ENCODE peak calls at places on chromosome 12, in five cellular contexts. One of them, this sample, is unnamed.

GRCh38 chr12:50073712-50074111 is 11.4 kb upstream of the SMARCD1 start:
- DNase-seq in activated naive CD8-positive, alpha-beta T cell treated with anti-CD3 and anti-CD28 coated beads, Interleukin-2, amount 10 ng/mL, durations not matched to agents 7 days and 5 days: no peak
- DNase-seq in stomach: no peak
- DNase-seq in NCI-H1092 treated with DMSO at 0.1 percent for 48 hours: no peak
- DNase-seq in activated CD4-positive, alpha-beta T cell treated with anti-CD3 and anti-CD28 coated beads, Interleukin-2, amount 50 U/mL, for 24 hours: no peak
- DNase-seq in this sample: no peak

GRCh38 chr12:89880695-89881350 is 172.2 kb upstream of the ATP2B1 start:
- DNase-seq in activated naive CD8-positive, alpha-beta T cell treated with anti-CD3 and anti-CD28 coated beads, Interleukin-2, amount 10 ng/mL, durations not matched to agents 7 days and 5 days: peak
- DNase-seq in NCI-H1092 treated with DMSO at 0.1 percent for 48 hours: no peak
- DNase-seq in stomach: no peak
- DNase-seq in activated CD4-positive, alpha-beta T cell treated with anti-CD3 and anti-CD28 coated beads, Interleukin-2, amount 50 U/mL, for 24 hours: no peak
- DNase-seq in this sample: peak

GRCh38 chr12:82745807-82746206 is 59.1 kb downstream of the TMTC2 start:
- DNase-seq in activated CD4-positive, alpha-beta T cell treated with anti-CD3 and anti-CD28 coated beads, Interleukin-2, amount 50 U/mL, for 24 hours: no peak
- DNase-seq in activated naive CD8-positive, alpha-beta T cell treated with anti-CD3 and anti-CD28 coated beads, Interleukin-2, amount 10 ng/mL, durations not matched to agents 7 days and 5 days: no peak
- DNase-seq in NCI-H1092 treated with DMSO at 0.1 percent for 48 hours: no peak
- DNase-seq in stomach: no peak
- DNase-seq in this sample: no peak

GRCh38 chr12:30820406-30820946 is 65.7 kb upstream of the CAPRIN2 start:
- DNase-seq in stomach: no peak
- DNase-seq in NCI-H1092 treated with DMSO at 0.1 percent for 48 hours: no peak
- DNase-seq in activated CD4-positive, alpha-beta T cell treated with anti-CD3 and anti-CD28 coated beads, Interleukin-2, amount 50 U/mL, for 24 hours: no peak
- DNase-seq in activated naive CD8-positive, alpha-beta T cell treated with anti-CD3 and anti-CD28 coated beads, Interleukin-2, amount 10 ng/mL, durations not matched to agents 7 days and 5 days: no peak
- DNase-seq in this sample: no peak

GRCh38 chr12:53336137-53336785 is at the start of gene SP7:
- DNase-seq in NCI-H1092 treated with DMSO at 0.1 percent for 48 hours: no peak
- DNase-seq in stomach: no peak
- DNase-seq in activated naive CD8-positive, alpha-beta T cell treated with anti-CD3 and anti-CD28 coated beads, Interleukin-2, amount 10 ng/mL, durations not matched to agents 7 days and 5 days: no peak
- DNase-seq in activated CD4-positive, alpha-beta T cell treated with anti-CD3 and anti-CD28 coated beads, Interleukin-2, amount 50 U/mL, for 24 hours: no peak
- DNase-seq in this sample: no peak

GRCh38 chr12:123050331-123050809 is 69.9 kb downstream of the ARL6IP4 start:
- DNase-seq in stomach: no peak
- DNase-seq in activated naive CD8-positive, alpha-beta T cell treated with anti-CD3 and anti-CD28 coated beads, Interleukin-2, amount 10 ng/mL, durations not matched to agents 7 days and 5 days: no peak
- DNase-seq in activated CD4-positive, alpha-beta T cell treated with anti-CD3 and anti-CD28 coated beads, Interleukin-2, amount 50 U/mL, for 24 hours: no peak
- DNase-seq in NCI-H1092 treated with DMSO at 0.1 percent for 48 hours: no peak
- DNase-seq in this sample: no peak

GRCh38 chr12:75207338-75208083 is 2.1 kb downstream of the KCNC2 start:
- DNase-seq in activated naive CD8-positive, alpha-beta T cell treated with anti-CD3 and anti-CD28 coated beads, Interleukin-2, amount 10 ng/mL, durations not matched to agents 7 days and 5 days: no peak
- DNase-seq in activated CD4-positive, alpha-beta T cell treated with anti-CD3 and anti-CD28 coated beads, Interleukin-2, amount 50 U/mL, for 24 hours: no peak
- DNase-seq in NCI-H1092 treated with DMSO at 0.1 percent for 48 hours: no peak
- DNase-seq in stomach: no peak
- DNase-seq in this sample: no peak

GRCh38 chr12:106137456-106138278 is 1.1 kb downstream of the NUAK1 start:
- DNase-seq in stomach: no peak
- DNase-seq in activated naive CD8-positive, alpha-beta T cell treated with anti-CD3 and anti-CD28 coated beads, Interleukin-2, amount 10 ng/mL, durations not matched to agents 7 days and 5 days: no peak
- DNase-seq in NCI-H1092 treated with DMSO at 0.1 percent for 48 hours: no peak
- DNase-seq in activated CD4-positive, alpha-beta T cell treated with anti-CD3 and anti-CD28 coated beads, Interleukin-2, amount 50 U/mL, for 24 hours: no peak
- DNase-seq in this sample: no peak

GRCh38 chr12:98296462-98297079 is 218.8 kb upstream of the TMPO start:
- DNase-seq in stomach: no peak
- DNase-seq in activated naive CD8-positive, alpha-beta T cell treated with anti-CD3 and anti-CD28 coated beads, Interleukin-2, amount 10 ng/mL, durations not matched to agents 7 days and 5 days: no peak
- DNase-seq in activated CD4-positive, alpha-beta T cell treated with anti-CD3 and anti-CD28 coated beads, Interleukin-2, amount 50 U/mL, for 24 hours: no peak
- DNase-seq in NCI-H1092 treated with DMSO at 0.1 percent for 48 hours: no peak
- DNase-seq in this sample: no peak

GRCh38 chr12:71708658-71709057 is 22.8 kb downstream of the TMEM19 start:
- DNase-seq in NCI-H1092 treated with DMSO at 0.1 percent for 48 hours: no peak
- DNase-seq in stomach: no peak
- DNase-seq in activated CD4-positive, alpha-beta T cell treated with anti-CD3 and anti-CD28 coated beads, Interleukin-2, amount 50 U/mL, for 24 hours: no peak
- DNase-seq in activated naive CD8-positive, alpha-beta T cell treated with anti-CD3 and anti-CD28 coated beads, Interleukin-2, amount 10 ng/mL, durations not matched to agents 7 days and 5 days: no peak
- DNase-seq in this sample: no peak

GRCh38 chr12:94092516-94093241 is 55.7 kb upstream of the PLXNC1 start:
- DNase-seq in stomach: no peak
- DNase-seq in activated naive CD8-positive, alpha-beta T cell treated with anti-CD3 and anti-CD28 coated beads, Interleukin-2, amount 10 ng/mL, durations not matched to agents 7 days and 5 days: no peak
- DNase-seq in activated CD4-positive, alpha-beta T cell treated with anti-CD3 and anti-CD28 coated beads, Interleukin-2, amount 50 U/mL, for 24 hours: no peak
- DNase-seq in NCI-H1092 treated with DMSO at 0.1 percent for 48 hours: no peak
- DNase-seq in this sample: no peak

GRCh38 chr12:31203261-31203660 is 122.7 kb downstream of the SINHCAF start:
- DNase-seq in activated CD4-positive, alpha-beta T cell treated with anti-CD3 and anti-CD28 coated beads, Interleukin-2, amount 50 U/mL, for 24 hours: no peak
- DNase-seq in stomach: no peak
- DNase-seq in activated naive CD8-positive, alpha-beta T cell treated with anti-CD3 and anti-CD28 coated beads, Interleukin-2, amount 10 ng/mL, durations not matched to agents 7 days and 5 days: no peak
- DNase-seq in NCI-H1092 treated with DMSO at 0.1 percent for 48 hours: no peak
- DNase-seq in this sample: no peak

GRCh38 chr12:29333178-29333577 is 47.8 kb downstream of the ERGIC2 start:
- DNase-seq in activated naive CD8-positive, alpha-beta T cell treated with anti-CD3 and anti-CD28 coated beads, Interleukin-2, amount 10 ng/mL, durations not matched to agents 7 days and 5 days: no peak
- DNase-seq in activated CD4-positive, alpha-beta T cell treated with anti-CD3 and anti-CD28 coated beads, Interleukin-2, amount 50 U/mL, for 24 hours: no peak
- DNase-seq in stomach: no peak
- DNase-seq in NCI-H1092 treated with DMSO at 0.1 percent for 48 hours: no peak
- DNase-seq in this sample: no peak

GRCh38 chr12:27794818-27795584 is 15.0 kb upstream of the MANSC4 start:
- DNase-seq in NCI-H1092 treated with DMSO at 0.1 percent for 48 hours: no peak
- DNase-seq in activated CD4-positive, alpha-beta T cell treated with anti-CD3 and anti-CD28 coated beads, Interleukin-2, amount 50 U/mL, for 24 hours: no peak
- DNase-seq in activated naive CD8-positive, alpha-beta T cell treated with anti-CD3 and anti-CD28 coated beads, Interleukin-2, amount 10 ng/mL, durations not matched to agents 7 days and 5 days: no peak
- DNase-seq in stomach: no peak
- DNase-seq in this sample: no peak

GRCh38 chr12:13288501-13288900 is 92.0 kb downstream of the EMP1 start:
- DNase-seq in NCI-H1092 treated with DMSO at 0.1 percent for 48 hours: no peak
- DNase-seq in stomach: no peak
- DNase-seq in activated naive CD8-positive, alpha-beta T cell treated with anti-CD3 and anti-CD28 coated beads, Interleukin-2, amount 10 ng/mL, durations not matched to agents 7 days and 5 days: no peak
- DNase-seq in activated CD4-positive, alpha-beta T cell treated with anti-CD3 and anti-CD28 coated beads, Interleukin-2, amount 50 U/mL, for 24 hours: no peak
- DNase-seq in this sample: no peak

GRCh38 chr12:129788506-129788905 is 115.3 kb downstream of the TMEM132D start:
- DNase-seq in activated CD4-positive, alpha-beta T cell treated with anti-CD3 and anti-CD28 coated beads, Interleukin-2, amount 50 U/mL, for 24 hours: no peak
- DNase-seq in activated naive CD8-positive, alpha-beta T cell treated with anti-CD3 and anti-CD28 coated beads, Interleukin-2, amount 10 ng/mL, durations not matched to agents 7 days and 5 days: no peak
- DNase-seq in NCI-H1092 treated with DMSO at 0.1 percent for 48 hours: no peak
- DNase-seq in stomach: no peak
- DNase-seq in this sample: no peak

GRCh38 chr12:25071366-25071765 is 122.5 kb upstream of the BCAT1 start:
- DNase-seq in activated CD4-positive, alpha-beta T cell treated with anti-CD3 and anti-CD28 coated beads, Interleukin-2, amount 50 U/mL, for 24 hours: no peak
- DNase-seq in activated naive CD8-positive, alpha-beta T cell treated with anti-CD3 and anti-CD28 coated beads, Interleukin-2, amount 10 ng/mL, durations not matched to agents 7 days and 5 days: no peak
- DNase-seq in stomach: no peak
- DNase-seq in NCI-H1092 treated with DMSO at 0.1 percent for 48 hours: no peak
- DNase-seq in this sample: no peak

GRCh38 chr12:124036117-124037109 is 63.4 kb downstream of the ZNF664 start:
- DNase-seq in activated naive CD8-positive, alpha-beta T cell treated with anti-CD3 and anti-CD28 coated beads, Interleukin-2, amount 10 ng/mL, durations not matched to agents 7 days and 5 days: no peak
- DNase-seq in NCI-H1092 treated with DMSO at 0.1 percent for 48 hours: peak
- DNase-seq in activated CD4-positive, alpha-beta T cell treated with anti-CD3 and anti-CD28 coated beads, Interleukin-2, amount 50 U/mL, for 24 hours: peak
- DNase-seq in stomach: peak
- DNase-seq in this sample: peak

GRCh38 chr12:101616027-101616494 is 21.3 kb downstream of the MYBPC1 start:
- DNase-seq in stomach: no peak
- DNase-seq in NCI-H1092 treated with DMSO at 0.1 percent for 48 hours: no peak
- DNase-seq in activated CD4-positive, alpha-beta T cell treated with anti-CD3 and anti-CD28 coated beads, Interleukin-2, amount 50 U/mL, for 24 hours: no peak
- DNase-seq in activated naive CD8-positive, alpha-beta T cell treated with anti-CD3 and anti-CD28 coated beads, Interleukin-2, amount 10 ng/mL, durations not matched to agents 7 days and 5 days: no peak
- DNase-seq in this sample: no peak

GRCh38 chr12:107448198-107448597 is 237.4 kb upstream of the PWP1 start:
- DNase-seq in stomach: no peak
- DNase-seq in activated CD4-positive, alpha-beta T cell treated with anti-CD3 and anti-CD28 coated beads, Interleukin-2, amount 50 U/mL, for 24 hours: no peak
- DNase-seq in NCI-H1092 treated with DMSO at 0.1 percent for 48 hours: no peak
- DNase-seq in activated naive CD8-positive, alpha-beta T cell treated with anti-CD3 and anti-CD28 coated beads, Interleukin-2, amount 10 ng/mL, durations not matched to agents 7 days and 5 days: no peak
- DNase-seq in this sample: no peak

GRCh38 chr12:116964740-116965090 is 54.0 kb downstream of the FBXW8 start:
- DNase-seq in stomach: no peak
- DNase-seq in activated naive CD8-positive, alpha-beta T cell treated with anti-CD3 and anti-CD28 coated beads, Interleukin-2, amount 10 ng/mL, durations not matched to agents 7 days and 5 days: no peak
- DNase-seq in NCI-H1092 treated with DMSO at 0.1 percent for 48 hours: peak
- DNase-seq in activated CD4-positive, alpha-beta T cell treated with anti-CD3 and anti-CD28 coated beads, Interleukin-2, amount 50 U/mL, for 24 hours: no peak
- DNase-seq in this sample: no peak

GRCh38 chr12:27869567-27869966 is 89.5 kb upstream of the MANSC4 start:
- DNase-seq in stomach: no peak
- DNase-seq in NCI-H1092 treated with DMSO at 0.1 percent for 48 hours: no peak
- DNase-seq in activated naive CD8-positive, alpha-beta T cell treated with anti-CD3 and anti-CD28 coated beads, Interleukin-2, amount 10 ng/mL, durations not matched to agents 7 days and 5 days: no peak
- DNase-seq in activated CD4-positive, alpha-beta T cell treated with anti-CD3 and anti-CD28 coated beads, Interleukin-2, amount 50 U/mL, for 24 hours: no peak
- DNase-seq in this sample: no peak

GRCh38 chr12:85310456-85311076 is 30.5 kb downstream of the ALX1 start:
- DNase-seq in stomach: no peak
- DNase-seq in NCI-H1092 treated with DMSO at 0.1 percent for 48 hours: peak
- DNase-seq in activated naive CD8-positive, alpha-beta T cell treated with anti-CD3 and anti-CD28 coated beads, Interleukin-2, amount 10 ng/mL, durations not matched to agents 7 days and 5 days: no peak
- DNase-seq in activated CD4-positive, alpha-beta T cell treated with anti-CD3 and anti-CD28 coated beads, Interleukin-2, amount 50 U/mL, for 24 hours: no peak
- DNase-seq in this sample: no peak

GRCh38 chr12:52215587-52216031 is 17.4 kb upstream of the KRT7 start:
- DNase-seq in stomach: no peak
- DNase-seq in NCI-H1092 treated with DMSO at 0.1 percent for 48 hours: no peak
- DNase-seq in activated naive CD8-positive, alpha-beta T cell treated with anti-CD3 and anti-CD28 coated beads, Interleukin-2, amount 10 ng/mL, durations not matched to agents 7 days and 5 days: peak
- DNase-seq in activated CD4-positive, alpha-beta T cell treated with anti-CD3 and anti-CD28 coated beads, Interleukin-2, amount 50 U/mL, for 24 hours: no peak
- DNase-seq in this sample: no peak

GRCh38 chr12:66352197-66352596 is 49.9 kb downstream of the HELB start:
- DNase-seq in activated naive CD8-positive, alpha-beta T cell treated with anti-CD3 and anti-CD28 coated beads, Interleukin-2, amount 10 ng/mL, durations not matched to agents 7 days and 5 days: no peak
- DNase-seq in activated CD4-positive, alpha-beta T cell treated with anti-CD3 and anti-CD28 coated beads, Interleukin-2, amount 50 U/mL, for 24 hours: no peak
- DNase-seq in stomach: no peak
- DNase-seq in NCI-H1092 treated with DMSO at 0.1 percent for 48 hours: no peak
- DNase-seq in this sample: no peak

GRCh38 chr12:7060353-7060954 is at the start of gene C1S:
- DNase-seq in stomach: peak
- DNase-seq in activated CD4-positive, alpha-beta T cell treated with anti-CD3 and anti-CD28 coated beads, Interleukin-2, amount 50 U/mL, for 24 hours: no peak
- DNase-seq in NCI-H1092 treated with DMSO at 0.1 percent for 48 hours: peak
- DNase-seq in activated naive CD8-positive, alpha-beta T cell treated with anti-CD3 and anti-CD28 coated beads, Interleukin-2, amount 10 ng/mL, durations not matched to agents 7 days and 5 days: no peak
- DNase-seq in this sample: no peak

GRCh38 chr12:69389836-69390235 is 30.3 kb downstream of the YEATS4 start:
- DNase-seq in activated CD4-positive, alpha-beta T cell treated with anti-CD3 and anti-CD28 coated beads, Interleukin-2, amount 50 U/mL, for 24 hours: no peak
- DNase-seq in activated naive CD8-positive, alpha-beta T cell treated with anti-CD3 and anti-CD28 coated beads, Interleukin-2, amount 10 ng/mL, durations not matched to agents 7 days and 5 days: no peak
- DNase-seq in NCI-H1092 treated with DMSO at 0.1 percent for 48 hours: no peak
- DNase-seq in stomach: no peak
- DNase-seq in this sample: no peak